ENCODE peak calls at places on chromosome 17, in seven cellular contexts. L, T, Y, D, W, M and I are unnamed samples.

GRCh38 chr17:53217311-53217710 is 605.4 kb upstream of the KIF2B start:
- DNase-seq in D (no peak), L (no peak), T (no peak), W (no peak), Y (no peak), M (no peak), I (peak)

GRCh38 chr17:44758414-44759095 is at the start of gene ADAM11:
- DNase-seq in Y (no peak), D (no peak), T (peak), L (no peak), M (peak), W (no peak), I (no peak)

GRCh38 chr17:69870091-69870530 is 204.9 kb upstream of the KCNJ16 start:
- DNase-seq in D (no peak), W (no peak), M (no peak), Y (no peak), L (no peak), T (peak), I (peak)

GRCh38 chr17:42311240-42312034 is 23.1 kb downstream of the STAT5A start:
- DNase-seq in T (peak), L (peak), D (no peak), Y (no peak), M (no peak), W (no peak), I (no peak)

GRCh38 chr17:12627776-12628491 is 37.8 kb upstream of the MYOCD start:
- DNase-seq in M (no peak), Y (no peak), L (no peak), T (no peak), W (no peak), D (no peak), I (no peak)

GRCh38 chr17:57552114-57552601 is 192.9 kb downstream of the CCDC182 start:
- DNase-seq in D (peak), M (peak), W (peak), L (peak), Y (no peak), T (peak), I (peak)

GRCh38 chr17:43760254-43760852 is 1.8 kb upstream of the SOST start:
- DNase-seq in M (peak), Y (peak), T (peak), L (peak), W (peak), D (peak), I (peak)

GRCh38 chr17:46943511-46944393 is 20.8 kb downstream of the GOSR2 start:
- DNase-seq in D (no peak), W (peak), M (no peak), T (peak), L (no peak), Y (no peak), I (peak)

GRCh38 chr17:21213491-21214014 is 408 bp downstream of the TMEM11 start:
- DNase-seq in M (no peak), L (peak), T (peak), W (no peak), Y (no peak), D (peak), I (peak)

GRCh38 chr17:78665952-78666920 is 89.0 kb upstream of the DNAH17 start:
- DNase-seq in T (peak), W (peak), M (no peak), Y (peak), L (peak), D (no peak), I (no peak)

GRCh38 chr17:82493517-82493840 is 26.1 kb upstream of the FOXK2 start:
- DNase-seq in L (no peak), D (no peak), M (no peak), T (no peak), W (no peak), Y (no peak), I (no peak)

GRCh38 chr17:57819273-57819672 is 30.6 kb downstream of the MRPS23 start:
- DNase-seq in D (no peak), L (no peak), W (no peak), T (no peak), M (no peak), Y (no peak), I (peak)

GRCh38 chr17:78956254-78956653 is 23.5 kb downstream of the LGALS3BP start:
- DNase-seq in W (no peak), D (no peak), L (no peak), T (no peak), Y (no peak), M (no peak), I (no peak)

GRCh38 chr17:67435122-67435521 is 58.0 kb downstream of the PITPNC1 start:
- DNase-seq in Y (peak), M (no peak), T (no peak), W (peak), L (no peak), D (no peak), I (peak)

GRCh38 chr17:62064029-62064790 is 868 bp downstream of the MED13 start:
- DNase-seq in W (no peak), L (no peak), M (no peak), D (no peak), Y (no peak), T (no peak), I (peak)

GRCh38 chr17:35052240-35052608 is 11.3 kb downstream of the RFFL start:
- DNase-seq in L (no peak), T (peak), W (no peak), Y (no peak), D (no peak), M (no peak), I (peak)

GRCh38 chr17:61303334-61304096 is 96.1 kb upstream of the TBX2 start:
- DNase-seq in D (no peak), W (no peak), M (no peak), L (no peak), Y (no peak), T (no peak), I (no peak)

GRCh38 chr17:31593806-31594205 is 202.3 kb downstream of the RAB11FIP4 start:
- DNase-seq in T (peak), L (no peak), W (no peak), Y (no peak), M (no peak), D (no peak), I (no peak)

GRCh38 chr17:77380411-77381184 is 239.8 kb downstream of the SEC14L1 start:
- DNase-seq in M (no peak), W (no peak), D (no peak), T (no peak), Y (no peak), L (no peak), I (no peak)

GRCh38 chr17:29069526-29070041 is 26.6 kb downstream of the PIPOX start:
- DNase-seq in D (no peak), W (no peak), Y (no peak), M (no peak), L (peak), T (no peak), I (no peak)